ENCODE peak calls at places on chromosome 5, in nine cellular contexts. O, C, A, V, U, G, E, F and I are unnamed samples.

GRCh38 chr5:67414712-67415111 is 218.1 kb upstream of the CD180 start:
- DNase-seq in G (no peak), F (no peak), U (no peak), V (no peak), O (no peak), A (no peak), C (no peak), E (no peak), I (no peak)

GRCh38 chr5:126919566-126919965 is 110.8 kb downstream of the MARCHF3 start:
- DNase-seq in A (peak), O (no peak), U (no peak), G (no peak), E (no peak), F (no peak), C (no peak), V (no peak), I (no peak)

GRCh38 chr5:67530609-67531255 is 334.1 kb upstream of the CD180 start:
- DNase-seq in V (no peak), F (no peak), E (no peak), U (no peak), C (no peak), G (no peak), O (no peak), A (no peak), I (no peak)

GRCh38 chr5:122311400-122311887 is 593 bp upstream of the SNCAIP start:
- DNase-seq in F (no peak), E (no peak), C (no peak), V (no peak), O (no peak), G (no peak), U (no peak), A (no peak), I (no peak)

GRCh38 chr5:138874771-138875628 is at the start of gene LRRTM2:
- DNase-seq in O (no peak), G (no peak), E (no peak), C (no peak), F (no peak), A (no peak), U (no peak), V (no peak), I (no peak)

GRCh38 chr5:109034276-109034675 is 286.6 kb downstream of the FER start:
- DNase-seq in E (no peak), G (no peak), U (no peak), O (no peak), A (no peak), C (no peak), F (no peak), V (no peak), I (no peak)

GRCh38 chr5:1634337-1634661 is 110.5 kb upstream of the LPCAT1 start:
- DNase-seq in A (no peak), U (no peak), F (no peak), V (no peak), E (no peak), O (no peak), G (no peak), C (no peak), I (no peak)

GRCh38 chr5:84524491-84524890 is 139.8 kb upstream of the EDIL3 start:
- DNase-seq in A (no peak), E (no peak), C (no peak), G (no peak), F (no peak), O (no peak), V (no peak), U (no peak), I (no peak)

GRCh38 chr5:41408676-41409443 is 101.5 kb downstream of the PLCXD3 start:
- DNase-seq in E (peak), V (no peak), U (no peak), F (no peak), A (no peak), G (no peak), O (no peak), C (no peak), I (no peak)

GRCh38 chr5:134917070-134917831 is 12.3 kb downstream of the PCBD2 start:
- DNase-seq in C (no peak), U (no peak), E (no peak), F (no peak), O (no peak), G (no peak), A (no peak), V (peak), I (no peak)
- TF ChIP-seq CTCF in C (no peak), U (no peak), E (no peak), F (peak), O (no peak), G (peak), A (no peak), V (peak), I (no peak)

DNA sequence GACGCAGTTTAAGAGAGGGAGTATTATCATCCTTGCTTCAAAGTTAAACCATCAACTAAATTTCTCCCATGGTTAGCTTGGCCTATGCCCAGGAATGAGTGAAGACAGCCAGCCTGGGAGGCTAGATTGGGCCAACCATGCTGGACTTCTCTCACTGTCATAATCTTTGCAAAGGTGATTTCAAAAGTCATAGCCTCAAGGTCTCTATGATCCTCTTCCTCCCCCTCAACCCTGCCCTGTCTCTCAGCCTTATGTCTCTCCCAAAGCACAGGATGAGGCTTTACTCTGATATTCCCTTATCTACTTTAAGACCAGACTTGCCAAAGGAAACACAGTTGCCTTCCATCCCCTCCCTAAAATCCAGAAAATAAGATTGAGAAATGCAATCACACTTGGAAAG is 113.6 kb upstream of the ANKRD55 start:
- DNase-seq in U (no peak), O (no peak), F (no peak), A (no peak), C (no peak), V (no peak), G (no peak), E (no peak), I (no peak)
- TF ChIP-seq POLR2A in U (no peak), O (no peak), F (no peak), A (no peak), C (no peak), V (no peak), G (no peak), E (no peak), I (no peak)

GRCh38 chr5:12245429-12245828 is 341.2 kb upstream of the CTNND2 start:
- DNase-seq in E (no peak), G (no peak), V (no peak), A (no peak), C (no peak), O (no peak), U (no peak), F (no peak), I (no peak)
- H3K4me3 ChIP-seq in E (no peak), G (no peak), V (no peak), A (no peak), C (no peak), O (no peak), U (no peak), F (no peak), I (no peak)

DNA sequence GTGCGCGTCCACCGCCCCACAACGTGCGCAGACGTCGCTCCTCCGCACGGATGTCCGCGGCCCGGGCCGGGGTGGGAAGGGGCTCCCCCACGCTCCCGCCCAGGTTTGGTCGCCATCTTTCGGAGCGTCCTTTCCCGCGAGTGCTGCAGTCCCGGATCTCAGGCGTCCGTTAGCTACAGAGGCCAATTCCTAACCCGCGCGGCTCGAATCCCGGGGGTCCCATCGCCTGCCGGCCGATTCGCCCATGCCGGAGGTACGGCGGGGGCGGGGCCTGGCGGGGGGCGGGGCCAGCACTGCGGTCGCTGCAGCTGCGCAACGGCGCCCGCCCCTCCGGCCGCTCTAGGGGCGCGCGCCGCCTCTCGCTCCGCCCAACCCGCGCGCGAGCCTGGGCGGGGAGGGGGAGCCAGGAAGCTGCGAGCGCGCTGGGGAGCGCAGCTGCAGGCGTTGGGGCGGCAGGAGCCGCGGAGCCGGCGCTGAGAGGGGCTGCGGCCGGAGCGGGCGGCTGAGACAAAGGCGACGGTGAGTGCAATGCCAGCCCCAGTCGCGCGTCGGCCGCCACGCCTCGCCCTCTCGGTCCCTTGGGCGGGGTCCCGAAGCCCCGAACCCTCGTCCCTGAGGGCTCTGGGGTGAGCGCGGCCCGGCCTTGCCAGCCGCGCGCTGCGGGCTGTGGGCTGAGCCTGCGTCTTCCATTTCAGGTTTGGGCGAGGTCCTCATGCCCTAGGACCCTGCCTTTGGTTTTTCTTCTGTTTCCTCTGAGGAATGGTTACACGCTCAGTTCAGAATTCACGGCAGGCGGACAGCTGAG is at the start of gene CDC42SE2:
- DNase-seq in A (peak), E (peak), V (peak), G (peak), U (peak), O (peak), F (peak), C (peak), I (peak)
- TF ChIP-seq CTCF in A (no peak), E (no peak), V (no peak), G (peak), U (no peak), O (peak), F (no peak), C (peak), I (no peak)

GRCh38 chr5:72324186-72324825 is 4.1 kb downstream of the PTCD2 start:
- DNase-seq in G (no peak), A (no peak), V (peak), C (no peak), U (no peak), E (no peak), F (no peak), O (no peak), I (no peak)

GRCh38 chr5:72314571-72315172 is 5.4 kb downstream of the MRPS27 start:
- DNase-seq in A (no peak), U (no peak), C (no peak), F (peak), G (peak), V (peak), E (peak), O (no peak), I (no peak)

GRCh38 chr5:72325566-72326297 is 5.6 kb downstream of the PTCD2 start:
- DNase-seq in F (no peak), V (no peak), E (no peak), O (no peak), G (no peak), U (no peak), C (no peak), A (no peak), I (no peak)

DNA sequence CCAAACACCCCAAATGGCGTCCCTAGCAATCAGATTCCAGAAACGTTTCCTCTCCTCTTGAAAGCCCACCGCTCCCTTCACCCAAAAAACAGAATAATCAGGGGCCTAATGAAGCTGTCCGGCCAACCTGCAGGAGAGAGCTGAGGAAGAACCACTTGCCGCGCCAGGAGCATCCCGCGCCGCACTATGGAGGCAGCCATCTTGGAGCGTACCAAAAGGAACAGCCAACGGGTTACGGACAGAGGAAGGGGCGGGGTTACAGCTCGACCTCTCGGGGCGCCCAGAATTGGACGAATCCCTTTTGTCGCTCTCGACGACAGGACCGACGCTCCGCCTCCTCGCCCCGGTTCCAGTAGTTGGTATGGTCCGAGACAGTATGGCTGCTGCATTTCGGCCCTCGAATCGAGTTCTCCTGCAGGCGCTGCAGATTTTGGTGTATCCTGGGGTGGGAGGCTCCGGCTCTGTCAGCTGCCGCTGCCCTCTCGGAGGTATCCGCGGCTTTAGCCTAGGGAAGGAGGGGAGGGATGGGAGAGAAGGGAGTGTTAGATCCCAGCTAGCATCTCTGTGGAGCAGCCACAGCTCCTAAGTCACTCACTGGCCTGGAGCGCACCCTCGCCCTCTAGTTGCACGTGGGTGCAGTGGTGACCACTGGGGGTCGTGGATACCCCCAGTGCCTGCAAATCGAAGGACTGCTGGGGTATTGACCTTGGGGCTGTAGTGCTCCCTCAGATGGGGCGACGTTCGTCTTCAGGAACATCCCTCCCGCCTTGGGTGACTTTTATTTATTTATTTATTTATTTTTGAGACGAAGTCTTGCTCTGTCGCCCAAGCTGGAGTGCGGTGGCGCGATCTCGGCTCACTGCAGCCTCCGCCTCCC is at the start of the genes MRPS27 and PTCD2:
- DNase-seq in F (peak), A (peak), G (peak), E (peak), U (peak), C (peak), O (peak), V (peak), I (peak)
- TF ChIP-seq POLR2A in F (peak), A (no peak), G (peak), E (peak), U (peak), C (peak), O (no peak), V (peak), I (no peak)

GRCh38 chr5:172699423-172699822 is 58.4 kb downstream of the NEURL1B start:
- DNase-seq in U (no peak), G (no peak), A (peak), E (no peak), V (no peak), C (no peak), F (no peak), O (peak), I (no peak)

GRCh38 chr5:172700686-172701324 is 59.7 kb downstream of the NEURL1B start:
- DNase-seq in C (no peak), V (no peak), A (peak), F (no peak), G (no peak), E (no peak), U (no peak), O (peak), I (no peak)

GRCh38 chr5:172697123-172698121 is 56.4 kb downstream of the NEURL1B start:
- DNase-seq in E (peak), G (peak), V (peak), C (peak), F (peak), O (peak), U (peak), A (peak), I (peak)

GRCh38 chr5:172701336-172702061 is 60.4 kb downstream of the NEURL1B start:
- DNase-seq in O (peak), G (no peak), V (no peak), F (peak), C (no peak), E (no peak), U (no peak), A (peak), I (no peak)

DNA sequence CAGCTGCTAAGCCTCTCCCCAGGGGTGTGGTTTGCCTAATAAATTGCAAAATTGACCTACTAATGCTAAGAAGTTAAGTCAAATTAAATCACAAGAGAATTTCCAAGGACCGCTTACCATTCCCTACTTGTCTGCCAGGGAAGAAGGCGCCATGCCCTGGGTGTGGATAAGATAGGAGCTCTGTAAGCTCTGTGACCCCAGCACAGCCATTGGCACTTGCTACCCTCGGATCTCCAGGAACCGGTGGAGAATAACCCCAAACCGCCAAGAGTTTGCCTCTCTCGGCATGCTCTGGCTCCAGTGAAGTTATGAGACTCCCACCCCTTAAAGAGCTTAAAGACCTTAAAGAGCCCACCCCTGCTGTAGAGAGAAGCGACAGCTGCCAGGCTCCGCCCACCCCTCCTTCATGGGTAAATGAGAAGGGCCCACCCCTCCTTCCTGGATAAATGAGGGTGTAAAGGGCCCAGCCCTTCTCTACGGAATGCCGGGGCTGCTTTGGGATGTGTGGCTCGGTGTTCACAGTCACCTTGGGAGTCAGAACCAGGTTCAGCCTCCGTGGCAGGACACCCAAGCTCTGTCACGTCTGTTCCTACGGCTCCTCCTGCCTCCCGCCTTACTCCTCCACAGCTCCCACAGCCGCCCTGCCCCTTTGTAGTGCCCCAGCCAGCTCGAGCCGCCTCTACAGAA is 59.1 kb downstream of the NEURL1B start:
- DNase-seq in A (peak), O (peak), F (no peak), V (no peak), C (no peak), U (no peak), G (no peak), E (no peak), I (no peak)
- H3K4me3 ChIP-seq in A (no peak), O (no peak), F (no peak), V (no peak), C (no peak), U (no peak), G (no peak), E (no peak), I (no peak)